ENCODE peak calls at places on chromosomes 2 and 18, in ten cellular contexts. One of them, this sample, is unnamed.

GRCh38 chr2:154992826-154993225 is 294.3 kb downstream of the KCNJ3 start:
- DNase-seq in GM12878: no peak
- DNase-seq in CD4-positive, alpha-beta T cell: no peak
- DNase-seq in AG04450: no peak
- DNase-seq in transverse colon: no peak
- DNase-seq in hepatocyte: no peak
- DNase-seq in heart right ventricle: no peak
- DNase-seq in A549: no peak
- DNase-seq in lung: no peak
- DNase-seq in stomach: no peak
- DNase-seq in this sample: no peak

GRCh38 chr18:77608807-77609206 is 359.2 kb downstream of the GALR1 start:
- DNase-seq in lung: no peak
- DNase-seq in hepatocyte: no peak
- DNase-seq in transverse colon: no peak
- DNase-seq in heart right ventricle: no peak
- DNase-seq in CD4-positive, alpha-beta T cell: no peak
- DNase-seq in A549: no peak
- DNase-seq in AG04450: no peak
- DNase-seq in stomach: no peak
- DNase-seq in GM12878: no peak
- DNase-seq in this sample: no peak

GRCh38 chr2:54239427-54239826 is 16.6 kb downstream of the TSPYL6 start:
- DNase-seq in CD4-positive, alpha-beta T cell: no peak
- DNase-seq in stomach: no peak
- DNase-seq in lung: no peak
- DNase-seq in GM12878: no peak
- DNase-seq in A549: no peak
- DNase-seq in transverse colon: no peak
- DNase-seq in hepatocyte: no peak
- DNase-seq in AG04450: peak; percentile 58
- DNase-seq in heart right ventricle: no peak
- DNase-seq in this sample: no peak

GRCh38 chr2:159091381-159091780 is 122.9 kb downstream of the TANC1 start:
- DNase-seq in GM12878: no peak
- DNase-seq in A549: no peak
- DNase-seq in transverse colon: no peak
- DNase-seq in hepatocyte: no peak
- DNase-seq in AG04450: no peak
- DNase-seq in heart right ventricle: no peak
- DNase-seq in stomach: no peak
- DNase-seq in lung: no peak
- DNase-seq in CD4-positive, alpha-beta T cell: no peak
- DNase-seq in this sample: no peak

GRCh38 chr2:70928366-70928765 is 7.3 kb upstream of the ATP6V1B1 start:
- DNase-seq in GM12878: no peak
- DNase-seq in AG04450: no peak
- DNase-seq in CD4-positive, alpha-beta T cell: no peak
- DNase-seq in transverse colon: no peak
- DNase-seq in stomach: no peak
- DNase-seq in A549: no peak
- DNase-seq in heart right ventricle: no peak
- DNase-seq in hepatocyte: peak; percentile 1
- DNase-seq in lung: peak; percentile 11
- DNase-seq in this sample: no peak

GRCh38 chr2:162435676-162436075 is 91.7 kb downstream of the GCA start:
- DNase-seq in heart right ventricle: no peak
- DNase-seq in GM12878: no peak
- DNase-seq in A549: no peak
- DNase-seq in transverse colon: no peak
- DNase-seq in AG04450: no peak
- DNase-seq in stomach: no peak
- DNase-seq in hepatocyte: no peak
- DNase-seq in lung: no peak
- DNase-seq in CD4-positive, alpha-beta T cell: no peak
- DNase-seq in this sample: no peak

GRCh38 chr2:172282944-172283343 is 144.4 kb upstream of the ITGA6 start:
- DNase-seq in transverse colon: no peak
- DNase-seq in heart right ventricle: no peak
- DNase-seq in stomach: no peak
- DNase-seq in lung: no peak
- DNase-seq in A549: no peak
- DNase-seq in CD4-positive, alpha-beta T cell: no peak
- DNase-seq in hepatocyte: peak; percentile 19
- DNase-seq in AG04450: peak; percentile 88
- DNase-seq in GM12878: no peak
- DNase-seq in this sample: no peak

GRCh38 chr2:225025917-225026571 is 16.2 kb downstream of the DOCK10 start:
- DNase-seq in A549: no peak
- DNase-seq in heart right ventricle: no peak
- DNase-seq in transverse colon: no peak
- DNase-seq in CD4-positive, alpha-beta T cell: no peak
- DNase-seq in hepatocyte: no peak
- DNase-seq in GM12878: no peak
- DNase-seq in AG04450: no peak
- DNase-seq in lung: no peak
- DNase-seq in stomach: no peak
- DNase-seq in this sample: peak; percentile 7

GRCh38 chr2:10329584-10329879 is 26.8 kb downstream of the HPCAL1 start:
- DNase-seq in stomach: no peak
- DNase-seq in transverse colon: no peak
- DNase-seq in CD4-positive, alpha-beta T cell: no peak
- DNase-seq in AG04450: no peak
- DNase-seq in A549: no peak
- DNase-seq in heart right ventricle: no peak
- DNase-seq in hepatocyte: no peak
- DNase-seq in lung: no peak
- DNase-seq in GM12878: no peak
- DNase-seq in this sample: no peak

GRCh38 chr2:51534176-51534575 is 502.2 kb upstream of the NRXN1 start:
- DNase-seq in heart right ventricle: no peak
- DNase-seq in hepatocyte: no peak
- DNase-seq in CD4-positive, alpha-beta T cell: no peak
- DNase-seq in stomach: no peak
- DNase-seq in AG04450: no peak
- DNase-seq in GM12878: no peak
- DNase-seq in lung: no peak
- DNase-seq in transverse colon: no peak
- DNase-seq in A549: no peak
- DNase-seq in this sample: no peak

GRCh38 chr2:51695531-51695930 is 663.6 kb upstream of the NRXN1 start:
- DNase-seq in transverse colon: no peak
- DNase-seq in CD4-positive, alpha-beta T cell: no peak
- DNase-seq in AG04450: no peak
- DNase-seq in heart right ventricle: no peak
- DNase-seq in A549: no peak
- DNase-seq in hepatocyte: no peak
- DNase-seq in GM12878: no peak
- DNase-seq in stomach: no peak
- DNase-seq in lung: no peak
- DNase-seq in this sample: no peak

GRCh38 chr2:149650006-149650405 is 62.4 kb upstream of the MMADHC start:
- DNase-seq in GM12878: no peak
- DNase-seq in transverse colon: no peak
- DNase-seq in AG04450: no peak
- DNase-seq in lung: peak; percentile 37
- DNase-seq in hepatocyte: no peak
- DNase-seq in stomach: no peak
- DNase-seq in CD4-positive, alpha-beta T cell: no peak
- DNase-seq in A549: no peak
- DNase-seq in heart right ventricle: no peak
- DNase-seq in this sample: no peak

GRCh38 chr2:172623249-172623965 is 67.5 kb downstream of the PDK1 start:
- DNase-seq in lung: no peak
- DNase-seq in CD4-positive, alpha-beta T cell: no peak
- DNase-seq in AG04450: peak; percentile 51
- DNase-seq in transverse colon: no peak
- DNase-seq in hepatocyte: no peak
- DNase-seq in stomach: no peak
- DNase-seq in heart right ventricle: no peak
- DNase-seq in GM12878: no peak
- DNase-seq in A549: no peak
- DNase-seq in this sample: no peak

GRCh38 chr2:69605332-69605731 is 38.2 kb downstream of the AAK1 start:
- DNase-seq in CD4-positive, alpha-beta T cell: no peak
- DNase-seq in stomach: no peak
- DNase-seq in GM12878: no peak
- DNase-seq in transverse colon: no peak
- DNase-seq in lung: no peak
- DNase-seq in hepatocyte: no peak
- DNase-seq in heart right ventricle: no peak
- DNase-seq in AG04450: no peak
- DNase-seq in A549: no peak
- DNase-seq in this sample: no peak

GRCh38 chr18:56662902-56663301 is 11.7 kb downstream of the WDR7 start:
- DNase-seq in GM12878: no peak
- DNase-seq in CD4-positive, alpha-beta T cell: no peak
- DNase-seq in AG04450: no peak
- DNase-seq in A549: no peak
- DNase-seq in stomach: no peak
- DNase-seq in transverse colon: no peak
- DNase-seq in lung: no peak
- DNase-seq in heart right ventricle: no peak
- DNase-seq in hepatocyte: no peak
- DNase-seq in this sample: no peak
- H3K27ac ChIP-seq in GM12878: no peak overlapping the region
- H3K27ac ChIP-seq in CD4-positive, alpha-beta T cell: no peak overlapping the region
- H3K27ac ChIP-seq in AG04450: no peak overlapping the region
- H3K27ac ChIP-seq in A549: no peak overlapping the region
- H3K27ac ChIP-seq in stomach: no peak overlapping the region
- H3K27ac ChIP-seq in transverse colon: peak overlapping the region; percentile 17
- H3K27ac ChIP-seq in lung: no peak overlapping the region
- H3K27ac ChIP-seq in heart right ventricle: no peak overlapping the region
- H3K27ac ChIP-seq in hepatocyte: no peak overlapping the region
- H3K27ac ChIP-seq in this sample: no peak overlapping the region

GRCh38 chr2:216553841-216554240 is 55.2 kb downstream of the RPL37A start:
- DNase-seq in CD4-positive, alpha-beta T cell: no peak
- DNase-seq in stomach: no peak
- DNase-seq in transverse colon: no peak
- DNase-seq in A549: no peak
- DNase-seq in lung: no peak
- DNase-seq in hepatocyte: no peak
- DNase-seq in heart right ventricle: no peak
- DNase-seq in AG04450: no peak
- DNase-seq in GM12878: no peak
- DNase-seq in this sample: no peak
- TF ChIP-seq CTCF in CD4-positive, alpha-beta T cell: no peak
- TF ChIP-seq CTCF in stomach: no peak
- TF ChIP-seq CTCF in transverse colon: no peak
- TF ChIP-seq CTCF in A549: no peak
- TF ChIP-seq CTCF in lung: no peak
- TF ChIP-seq CTCF in hepatocyte: no peak
- TF ChIP-seq CTCF in heart right ventricle: no peak
- TF ChIP-seq CTCF in AG04450: no peak
- TF ChIP-seq CTCF in GM12878: no peak
- TF ChIP-seq CTCF in this sample: no peak

DNA sequence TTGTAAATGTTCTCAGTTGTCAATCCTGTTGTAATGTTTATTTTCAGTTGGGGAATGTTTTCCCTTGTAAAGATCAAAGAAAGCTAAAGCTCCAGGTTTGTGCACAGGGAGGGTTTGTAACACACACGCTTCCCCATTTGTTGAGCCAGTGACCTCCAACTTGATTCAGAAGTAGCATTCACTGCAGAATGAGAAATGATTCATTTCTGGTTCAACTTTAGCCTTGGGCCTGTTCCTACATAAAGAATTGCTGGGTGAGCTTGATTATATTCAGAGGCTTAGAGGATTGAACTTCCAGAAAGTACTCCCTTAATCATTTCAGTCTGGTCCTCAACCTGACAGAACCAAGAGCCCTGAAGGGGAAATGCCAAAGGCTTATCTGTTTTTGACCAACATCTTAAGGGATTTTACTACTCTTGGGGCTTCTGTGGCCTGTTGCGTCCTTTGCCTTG is 70.6 kb upstream of the CAVIN2 start:
- DNase-seq in transverse colon: no peak
- DNase-seq in A549: no peak
- DNase-seq in hepatocyte: no peak
- DNase-seq in AG04450: no peak
- DNase-seq in GM12878: no peak
- DNase-seq in lung: no peak
- DNase-seq in CD4-positive, alpha-beta T cell: no peak
- DNase-seq in heart right ventricle: no peak
- DNase-seq in stomach: no peak
- DNase-seq in this sample: no peak
- H3K27ac ChIP-seq in transverse colon: no peak overlapping the region
- H3K27ac ChIP-seq in A549: no peak overlapping the region
- H3K27ac ChIP-seq in hepatocyte: no peak overlapping the region
- H3K27ac ChIP-seq in AG04450: no peak overlapping the region
- H3K27ac ChIP-seq in GM12878: no peak overlapping the region
- H3K27ac ChIP-seq in lung: no peak overlapping the region
- H3K27ac ChIP-seq in CD4-positive, alpha-beta T cell: no peak overlapping the region
- H3K27ac ChIP-seq in heart right ventricle: peak overlapping the region; percentile 37
- H3K27ac ChIP-seq in stomach: no peak overlapping the region
- H3K27ac ChIP-seq in this sample: no peak overlapping the region

DNA sequence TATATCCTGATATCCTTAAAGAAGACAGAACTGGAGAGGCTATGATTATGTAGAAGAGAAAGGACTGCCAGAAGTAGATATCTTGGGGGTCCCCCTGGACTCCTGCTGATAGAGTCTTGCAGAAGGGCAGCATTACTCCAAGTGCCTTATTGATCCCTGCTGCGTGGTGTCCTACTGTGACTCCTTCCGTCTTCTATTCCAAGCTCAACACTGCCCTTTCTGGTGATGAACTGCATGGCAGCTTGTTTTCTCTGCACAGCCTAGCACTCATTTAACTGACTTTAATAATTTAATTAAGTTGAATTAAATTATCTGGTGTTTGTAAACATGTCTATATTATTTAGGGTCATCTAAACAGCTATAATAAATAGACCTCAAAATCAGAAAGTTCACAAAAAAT is 194.1 kb upstream of the DSEL start:
- DNase-seq in hepatocyte: peak; percentile 12
- DNase-seq in stomach: no peak
- DNase-seq in AG04450: no peak
- DNase-seq in lung: no peak
- DNase-seq in heart right ventricle: no peak
- DNase-seq in CD4-positive, alpha-beta T cell: no peak
- DNase-seq in transverse colon: no peak
- DNase-seq in A549: no peak
- DNase-seq in GM12878: no peak
- DNase-seq in this sample: no peak
- TF ChIP-seq CTCF in hepatocyte: peak; percentile 27
- TF ChIP-seq CTCF in stomach: no peak
- TF ChIP-seq CTCF in AG04450: no peak
- TF ChIP-seq CTCF in lung: no peak
- TF ChIP-seq CTCF in heart right ventricle: no peak
- TF ChIP-seq CTCF in CD4-positive, alpha-beta T cell: no peak
- TF ChIP-seq CTCF in transverse colon: no peak
- TF ChIP-seq CTCF in A549: peak; percentile 12
- TF ChIP-seq CTCF in GM12878: peak; percentile 10
- TF ChIP-seq CTCF in this sample: peak; percentile 17

DNA sequence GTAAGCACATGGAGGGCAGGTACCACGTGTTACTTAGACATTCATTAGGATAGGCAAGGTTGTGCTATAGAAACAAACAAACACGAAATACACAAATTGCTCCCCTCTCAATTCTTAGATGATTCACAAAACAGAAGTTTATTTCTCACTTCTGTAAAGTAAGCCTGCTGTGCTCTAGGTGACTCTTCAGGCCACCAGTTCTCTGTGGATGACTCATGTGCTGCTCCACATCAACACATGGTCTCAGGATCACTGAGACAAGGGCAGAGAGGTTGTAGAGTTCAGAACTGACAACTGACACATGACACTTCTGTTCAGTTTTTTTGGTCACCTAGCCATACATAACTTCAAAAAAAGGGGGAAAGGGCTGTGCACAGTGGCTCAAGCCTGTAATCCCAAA is 70.6 kb downstream of the DAW1 start:
- DNase-seq in GM12878: no peak
- DNase-seq in lung: no peak
- DNase-seq in CD4-positive, alpha-beta T cell: no peak
- DNase-seq in AG04450: no peak
- DNase-seq in transverse colon: no peak
- DNase-seq in hepatocyte: no peak
- DNase-seq in stomach: no peak
- DNase-seq in A549: no peak
- DNase-seq in heart right ventricle: no peak
- DNase-seq in this sample: no peak
- H3K27ac ChIP-seq in GM12878: no peak overlapping the region
- H3K27ac ChIP-seq in lung: no peak overlapping the region
- H3K27ac ChIP-seq in CD4-positive, alpha-beta T cell: no peak overlapping the region
- H3K27ac ChIP-seq in AG04450: no peak overlapping the region
- H3K27ac ChIP-seq in transverse colon: no peak overlapping the region
- H3K27ac ChIP-seq in hepatocyte: no peak overlapping the region
- H3K27ac ChIP-seq in stomach: no peak overlapping the region
- H3K27ac ChIP-seq in A549: no peak overlapping the region
- H3K27ac ChIP-seq in heart right ventricle: no peak overlapping the region
- H3K27ac ChIP-seq in this sample: no peak overlapping the region